ENCODE peak calls at places on chromosomes 6 and 20, in seven cellular contexts. I, J, A, X, E, S and Q are unnamed samples.

GRCh38 chr6:155388546-155388945 is 67.1 kb downstream of the NOX3 start:
- DNase-seq in I (no peak), J (no peak), A (no peak), X (no peak), E (no peak), S (no peak), Q (no peak)

GRCh38 chr6:3724451-3725144 is 26.9 kb downstream of the PXDC1 start:
- DNase-seq in I (no peak), J (peak), A (no peak), X (no peak), E (no peak), S (no peak), Q (no peak)

GRCh38 chr20:63686492-63687321 is 9.7 kb upstream of the TNFRSF6B start:
- DNase-seq in I (no peak), J (peak), A (no peak), X (no peak), E (peak), S (peak), Q (no peak)

GRCh38 chr6:164216839-164217238 is 802.3 kb downstream of the QKI start:
- DNase-seq in I (no peak), J (no peak), A (no peak), X (no peak), E (no peak), S (no peak), Q (no peak)

GRCh38 chr6:16352821-16353438 is 114.5 kb downstream of the GMPR start:
- DNase-seq in I (no peak), J (no peak), A (no peak), X (no peak), E (no peak), S (no peak), Q (no peak)

GRCh38 chr6:19472168-19472567 is 365.0 kb upstream of the ID4 start:
- DNase-seq in I (no peak), J (peak), A (no peak), X (no peak), E (no peak), S (peak), Q (no peak)

GRCh38 chr20:49534314-49534713 is 33.6 kb downstream of the PTGIS start:
- DNase-seq in I (peak), J (peak), A (peak), X (no peak), E (peak), S (peak), Q (peak)

GRCh38 chr20:4766631-4767030 is 44.9 kb downstream of the PRND start:
- DNase-seq in I (no peak), J (no peak), A (no peak), X (no peak), E (no peak), S (no peak), Q (no peak)

GRCh38 chr6:107657755-107658461 is 166.2 kb downstream of the SCML4 start:
- DNase-seq in I (peak), J (no peak), A (no peak), X (no peak), E (no peak), S (peak), Q (peak)

GRCh38 chr20:50455656-50456451 is 54.3 kb upstream of the PTPN1 start:
- DNase-seq in I (no peak), J (no peak), A (no peak), X (no peak), E (peak), S (no peak), Q (no peak)

GRCh38 chr20:40192083-40192482 is 497.0 kb downstream of the MAFB start:
- DNase-seq in I (no peak), J (peak), A (no peak), X (no peak), E (no peak), S (no peak), Q (no peak)

GRCh38 chr20:7301807-7302206 is 534.3 kb downstream of the BMP2 start:
- DNase-seq in I (no peak), J (peak), A (no peak), X (no peak), E (no peak), S (no peak), Q (no peak)

GRCh38 chr20:440636-441035 is 21.7 kb downstream of the TBC1D20 start:
- DNase-seq in I (no peak), J (peak), A (no peak), X (no peak), E (no peak), S (peak), Q (no peak)

GRCh38 chr20:9344080-9344920 is 170.1 kb upstream of the LAMP5 start:
- DNase-seq in I (no peak), J (peak), A (no peak), X (no peak), E (no peak), S (peak), Q (no peak)

GRCh38 chr6:159959976-159960384 is 8.9 kb upstream of the IGF2R start:
- DNase-seq in I (no peak), J (no peak), A (no peak), X (no peak), E (no peak), S (no peak), Q (no peak)

GRCh38 chr6:139530551-139530950 is 156.1 kb upstream of the CITED2 start:
- DNase-seq in I (no peak), J (no peak), A (no peak), X (no peak), E (no peak), S (no peak), Q (no peak)

GRCh38 chr6:152055517-152055916 is 248.0 kb downstream of the ESR1 start:
- DNase-seq in I (no peak), J (no peak), A (no peak), X (no peak), E (no peak), S (no peak), Q (no peak)

GRCh38 chr20:42179768-42180167 is 561.6 kb upstream of the CHD6 start:
- DNase-seq in I (no peak), J (peak), A (no peak), X (no peak), E (no peak), S (no peak), Q (no peak)

GRCh38 chr6:135624402-135625297 is 127.1 kb upstream of the AHI1 start:
- DNase-seq in I (no peak), J (peak), A (no peak), X (no peak), E (no peak), S (no peak), Q (no peak)

GRCh38 chr20:8370774-8371173 is 238.7 kb downstream of the PLCB1 start:
- DNase-seq in I (no peak), J (no peak), A (no peak), X (no peak), E (no peak), S (no peak), Q (no peak)

GRCh38 chr6:36633915-36634314 is 39.8 kb downstream of the SRSF3 start:
- DNase-seq in I (no peak), J (peak), A (no peak), X (no peak), E (no peak), S (no peak), Q (no peak)

GRCh38 chr20:62043131-62043914 is 22.4 kb downstream of the TAF4 start:
- DNase-seq in I (no peak), J (peak), A (no peak), X (no peak), E (no peak), S (no peak), Q (no peak)

GRCh38 chr20:145877-146276 is 3.5 kb downstream of the DEFB126 start:
- DNase-seq in I (no peak), J (no peak), A (no peak), X (no peak), E (no peak), S (no peak), Q (no peak)

GRCh38 chr6:14656676-14657075 is 539.1 kb downstream of the CD83 start:
- DNase-seq in I (no peak), J (no peak), A (no peak), X (no peak), E (no peak), S (no peak), Q (no peak)

GRCh38 chr20:1892122-1892385 is 3.2 kb upstream of the SIRPA start:
- DNase-seq in I (no peak), J (no peak), A (no peak), X (no peak), E (no peak), S (no peak), Q (no peak)

GRCh38 chr20:62617711-62618483 is 24.4 kb upstream of the SLCO4A1 start:
- DNase-seq in I (peak), J (no peak), A (peak), X (no peak), E (peak), S (peak), Q (peak)